ENCODE peak calls at places on chromosome 12, in six cellular contexts. I is mammary epithelial cell; R is CD8-positive, alpha-beta memory T cell; O is heart right ventricle; N is body of pancreas; Y is esophagus squamous epithelium. H is an unnamed sample.

GRCh38 chr12:85186236-85186635 is 93.8 kb upstream of the ALX1 start:
- DNase-seq in I (no peak), R (no peak), O (no peak), N (no peak), Y (no peak), H (no peak)

GRCh38 chr12:50205648-50206047 is 38.5 kb upstream of the CERS5 start:
- DNase-seq in I (no peak), R (no peak), O (no peak), N (no peak), Y (no peak), H (no peak)

GRCh38 chr12:110373025-110373876 is 30.3 kb downstream of the ANAPC7 start:
- DNase-seq in I (no peak), R (no peak), O (peak; percentile 45), N (no peak), Y (no peak), H (no peak)

GRCh38 chr12:119788783-119789182 is 88.3 kb downstream of the CIT start:
- DNase-seq in I (peak; percentile 7), R (no peak), O (no peak), N (no peak), Y (no peak), H (no peak)

GRCh38 chr12:50618864-50619609 is 114.3 kb downstream of the DIP2B start:
- DNase-seq in I (peak; percentile 79), R (no peak), O (no peak), N (no peak), Y (no peak), H (no peak)

GRCh38 chr12:124750787-124751471 is 112.7 kb downstream of the SCARB1 start:
- DNase-seq in I (no peak), R (no peak), O (no peak), N (no peak), Y (no peak), H (no peak)

GRCh38 chr12:53560386-53560785 is 53.1 kb upstream of the NPFF start:
- DNase-seq in I (no peak), R (no peak), O (no peak), N (no peak), Y (no peak), H (no peak)

GRCh38 chr12:85448548-85449139 is 168.6 kb downstream of the ALX1 start:
- DNase-seq in I (no peak), R (no peak), O (no peak), N (no peak), Y (no peak), H (no peak)

GRCh38 chr12:47999816-48000215 is 4.5 kb downstream of the COL2A1 start:
- DNase-seq in I (no peak), R (no peak), O (no peak), N (no peak), Y (no peak), H (no peak)

GRCh38 chr12:131039551-131039950 is 85.8 kb downstream of the ADGRD1 start:
- DNase-seq in I (no peak), R (no peak), O (no peak), N (no peak), Y (no peak), H (no peak)

GRCh38 chr12:25317553-25317952 is 66.8 kb upstream of the KRAS start:
- DNase-seq in I (no peak), R (no peak), O (no peak), N (no peak), Y (no peak), H (no peak)

GRCh38 chr12:127179199-127179598 is 1087.8 kb upstream of the TMEM132C start:
- DNase-seq in I (peak; percentile 21), R (no peak), O (no peak), N (no peak), Y (no peak), H (no peak)

GRCh38 chr12:54217774-54218221 is 29.0 kb upstream of the SMUG1 start:
- DNase-seq in I (no peak), R (no peak), O (no peak), N (no peak), Y (no peak), H (peak; percentile 85)

GRCh38 chr12:26121323-26121740 is 3.5 kb downstream of the BHLHE41 start:
- DNase-seq in I (peak; percentile 44), R (no peak), O (no peak), N (no peak), Y (no peak), H (no peak)

GRCh38 chr12:5254703-5255102 is 177.2 kb upstream of the NTF3 start:
- DNase-seq in I (no peak), R (no peak), O (no peak), N (no peak), Y (no peak), H (no peak)

GRCh38 chr12:118575730-118576129 is 199.4 kb downstream of the SUDS3 start:
- DNase-seq in I (no peak), R (no peak), O (no peak), N (no peak), Y (no peak), H (no peak)

GRCh38 chr12:60194682-60195081 is 598.9 kb downstream of the SLC16A7 start:
- DNase-seq in I (peak; percentile 35), R (no peak), O (no peak), N (no peak), Y (no peak), H (no peak)

GRCh38 chr12:79407671-79408622 is 282.8 kb downstream of the PAWR start:
- DNase-seq in I (peak; percentile 81), R (no peak), O (peak; percentile 37), N (peak; percentile 53), Y (no peak), H (no peak)

GRCh38 chr12:31481415-31481814 is 109.5 kb downstream of the DENND5B start:
- DNase-seq in I (no peak), R (no peak), O (no peak), N (no peak), Y (no peak), H (no peak)

GRCh38 chr12:62724947-62725447 is 210.0 kb downstream of the PPM1H start:
- DNase-seq in I (peak; percentile 99), R (no peak), O (no peak), N (peak; percentile 58), Y (no peak), H (no peak)

GRCh38 chr12:51922762-51923505 is 15.6 kb downstream of the ACVRL1 start:
- DNase-seq in I (no peak), R (no peak), O (peak; percentile 73), N (peak; percentile 53), Y (no peak), H (peak; percentile 10)

DNA sequence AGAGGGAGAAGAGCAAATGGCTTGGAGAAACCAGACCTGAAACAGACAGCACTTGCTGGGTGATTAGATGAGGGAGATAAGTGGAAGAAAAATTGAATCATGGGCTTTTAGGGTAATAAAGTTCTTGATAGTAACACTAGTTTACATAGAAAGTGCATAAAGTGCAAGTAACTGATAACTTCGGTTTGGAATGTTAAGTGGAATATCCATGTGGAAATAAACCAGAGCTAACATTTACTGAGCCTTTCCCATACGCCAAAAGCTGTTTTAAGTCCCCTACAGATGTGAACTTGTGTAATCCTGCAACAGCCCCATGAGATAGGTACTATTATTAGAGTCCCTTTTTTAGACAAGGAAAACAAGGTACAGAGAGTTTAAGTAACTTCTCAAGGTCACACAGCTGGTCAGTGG is 77.1 kb upstream of the NUDT4 start:
- DNase-seq in I (no peak), R (no peak), O (peak; percentile 26), N (no peak), Y (no peak), H (no peak)
- H3K27ac ChIP-seq in I (no peak overlapping the region), R (no peak overlapping the region), O (peak overlapping the region; percentile 12), N (no peak overlapping the region), Y (no peak overlapping the region), H (no peak overlapping the region)

DNA sequence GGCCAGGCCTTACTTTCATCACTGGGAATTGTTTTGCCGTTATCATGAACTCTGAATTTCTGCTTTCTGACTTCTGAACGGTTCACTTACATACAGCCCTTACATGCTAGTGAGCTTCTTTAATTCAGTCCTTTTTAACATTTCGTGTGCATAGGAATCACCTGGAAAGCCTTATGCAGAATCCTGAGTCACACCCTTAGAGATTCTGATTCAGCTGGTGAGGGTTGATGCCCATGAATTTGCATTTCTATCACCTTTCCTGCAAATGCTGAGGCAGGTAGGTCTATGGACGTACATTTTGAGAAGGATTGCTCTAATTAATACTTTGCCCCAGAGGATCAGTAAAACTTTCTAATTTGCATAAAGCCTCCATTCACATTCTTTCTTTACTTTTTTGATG is 44.0 kb downstream of the PPHLN1 start:
- DNase-seq in I (no peak), R (no peak), O (no peak), N (no peak), Y (no peak), H (no peak)
- H3K27ac ChIP-seq in I (no peak overlapping the region), R (no peak overlapping the region), O (no peak overlapping the region), N (no peak overlapping the region), Y (no peak overlapping the region), H (no peak overlapping the region)

GRCh38 chr12:88578274-88578673 is 2.0 kb downstream of the KITLG start:
- DNase-seq in I (no peak), R (no peak), O (no peak), N (no peak), Y (no peak), H (no peak)

GRCh38 chr12:88579941-88580871 is at the start of gene KITLG:
- DNase-seq in I (peak; percentile 90), R (no peak), O (peak; percentile 83), N (peak; percentile 88), Y (no peak), H (peak; percentile 57)

GRCh38 chr12:88577537-88577936 is 2.7 kb downstream of the KITLG start:
- DNase-seq in I (peak; percentile 73), R (no peak), O (no peak), N (no peak), Y (no peak), H (no peak)

GRCh38 chr12:88578821-88579518 is 1.3 kb downstream of the KITLG start:
- DNase-seq in I (peak; percentile 52), R (no peak), O (no peak), N (peak; percentile 19), Y (no peak), H (no peak)

DNA sequence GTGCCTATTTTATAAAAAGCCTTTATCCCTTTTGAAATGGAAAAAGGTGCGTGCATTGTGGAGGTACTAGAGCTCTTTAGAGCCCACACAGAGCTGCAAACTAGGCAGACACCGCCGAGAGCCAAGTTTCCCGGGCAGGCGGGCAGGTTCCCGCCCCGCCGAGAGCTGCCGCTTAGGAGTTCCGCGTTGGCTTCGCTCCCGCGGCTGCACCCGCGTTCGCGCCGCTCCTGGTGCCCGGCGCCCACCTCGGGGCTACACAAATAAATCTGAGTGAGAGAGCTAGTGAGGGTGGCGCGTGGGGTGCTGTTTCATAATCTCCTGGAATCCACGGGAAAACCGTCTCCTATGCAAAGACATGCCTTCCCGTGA is 715 bp downstream of the KITLG start:
- DNase-seq in I (peak; percentile 36), R (no peak), O (peak; percentile 31), N (peak; percentile 61), Y (no peak), H (peak; percentile 66)
- H3K27ac ChIP-seq in I (peak overlapping the region; percentile 69), R (no peak overlapping the region), O (peak overlapping the region; percentile 89), N (peak overlapping the region; percentile 48), Y (peak overlapping the region; percentile 88), H (peak overlapping the region; percentile 14)

DNA sequence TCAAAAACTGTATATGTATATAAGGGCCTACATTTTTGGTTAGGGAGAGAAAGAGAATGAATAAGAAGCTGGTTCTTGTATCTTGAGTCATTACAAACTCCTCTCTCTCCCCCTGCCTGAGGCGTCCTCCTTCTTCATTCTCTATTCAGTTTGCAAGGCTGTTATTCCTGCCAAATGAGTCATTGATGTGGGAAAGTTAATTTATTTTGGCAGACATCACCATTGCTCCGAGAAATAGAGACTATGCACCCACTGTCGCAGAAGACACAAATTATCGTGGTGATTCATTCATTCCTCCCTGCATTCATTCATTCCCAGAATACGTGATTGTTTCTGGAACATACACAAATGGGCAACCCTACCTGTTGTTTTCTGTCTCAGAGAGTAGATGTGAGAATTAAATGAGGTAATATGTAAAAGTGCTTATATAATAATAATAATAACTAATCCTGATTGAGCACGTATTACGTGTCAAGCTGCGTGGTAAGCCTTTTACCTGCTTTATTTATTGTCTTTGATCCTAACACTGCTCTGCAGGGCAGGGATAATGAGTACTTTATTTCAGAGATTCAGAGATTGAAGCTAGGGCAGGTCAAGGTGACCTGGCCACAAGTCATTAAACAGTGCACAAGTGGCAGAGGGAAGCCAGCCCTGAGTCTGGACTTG is 112.6 kb upstream of the MED13L start:
- DNase-seq in I (peak; percentile 97), R (no peak), O (no peak), N (no peak), Y (no peak), H (peak; percentile 59)
- H3K27ac ChIP-seq in I (peak overlapping the region; percentile 9), R (no peak overlapping the region), O (no peak overlapping the region), N (no peak overlapping the region), Y (peak overlapping the region; percentile 60), H (no peak overlapping the region)